ENCODE peak calls at places on chromosomes 11 and 22, in nine cellular contexts. N, B, J, F, Q, H, V, U and W are unnamed samples.
A peak's percentile ranks its signal among the peaks of the same experiment; 100 is the strongest.

GRCh38 chr11:129259950-129260349 is 67.8 kb upstream of the ARHGAP32 start:
- DNase-seq in V (no peak), Q (no peak), J (no peak), N (no peak), F (no peak), B (no peak), H (no peak), U (no peak), W (peak; percentile 37)

GRCh38 chr22:41636467-41636866 is 15.4 kb downstream of the XRCC6 start:
- DNase-seq in N (no peak), J (peak; percentile 79), H (peak; percentile 73), V (peak; percentile 49), F (peak; percentile 46), B (no peak), Q (no peak), U (no peak), W (peak; percentile 70)

GRCh38 chr22:23608583-23608982 is 23.5 kb downstream of the DRICH1 start:
- DNase-seq in J (no peak), U (no peak), Q (no peak), B (no peak), N (no peak), V (no peak), H (no peak), F (no peak), W (peak; percentile 9)

GRCh38 chr11:60924906-60925684 is 835 bp downstream of the TMEM132A start:
- DNase-seq in Q (no peak), B (no peak), N (no peak), J (peak; percentile 18), V (no peak), U (no peak), F (no peak), H (no peak), W (no peak)

GRCh38 chr11:64233913-64234839 is at the start of gene VEGFB:
- DNase-seq in F (peak; percentile 84), U (peak; percentile 33), J (no peak), V (peak; percentile 39), H (no peak), N (no peak), B (no peak), Q (peak; percentile 74), W (peak; percentile 60)

GRCh38 chr11:69436041-69436982 is 45.2 kb upstream of the LINC01488 start:
- DNase-seq in F (no peak), V (no peak), H (no peak), Q (no peak), J (no peak), B (no peak), U (no peak), N (no peak), W (no peak)

GRCh38 chr22:29706493-29706892 is 13.3 kb upstream of the CABP7 start:
- DNase-seq in F (no peak), Q (no peak), N (no peak), B (no peak), H (no peak), J (no peak), U (no peak), V (no peak), W (no peak)

GRCh38 chr11:11416917-11417316 is 63.9 kb upstream of the CSNK2A3 start:
- DNase-seq in J (peak; percentile 71), U (no peak), H (peak; percentile 79), N (no peak), Q (no peak), B (no peak), V (peak; percentile 54), F (no peak), W (peak; percentile 84)

GRCh38 chr11:104682241-104682640 is 216.0 kb downstream of the CASP12 start:
- DNase-seq in B (no peak), F (no peak), J (no peak), V (no peak), H (no peak), Q (no peak), N (no peak), U (no peak), W (no peak)

GRCh38 chr11:69788956-69789355 is 13.8 kb upstream of the FGF4 start:
- DNase-seq in J (no peak), B (no peak), F (no peak), Q (no peak), N (no peak), U (no peak), V (no peak), H (no peak), W (no peak)

GRCh38 chr11:1291295-1292017 is 18.0 kb downstream of the TOLLIP start:
- DNase-seq in B (no peak), F (peak; percentile 15), Q (no peak), J (no peak), V (no peak), U (no peak), H (no peak), N (no peak), W (no peak)

GRCh38 chr22:45630436-45630835 is 41.2 kb upstream of the ATXN10 start:
- DNase-seq in J (no peak), F (no peak), H (no peak), V (no peak), N (no peak), Q (no peak), B (no peak), U (no peak), W (no peak)

GRCh38 chr11:129277216-129277838 is 85.2 kb upstream of the ARHGAP32 start:
- DNase-seq in V (peak; percentile 37), H (peak; percentile 18), F (no peak), Q (no peak), B (no peak), U (no peak), N (no peak), J (no peak), W (peak; percentile 12)

GRCh38 chr22:20569059-20570058 is 61.9 kb downstream of the MED15 start:
- DNase-seq in J (peak; percentile 89), V (peak; percentile 95), B (no peak), H (peak; percentile 98), F (peak; percentile 63), Q (peak; percentile 88), N (no peak), U (no peak), W (peak; percentile 97)

GRCh38 chr11:12007769-12008737 is at the start of gene DKK3:
- DNase-seq in F (no peak), B (no peak), V (no peak), N (no peak), U (no peak), J (no peak), Q (peak; percentile 28), H (no peak), W (peak; percentile 74)

GRCh38 chr22:50169181-50169759 is 1.3 kb upstream of the PANX2 start:
- DNase-seq in B (no peak), N (no peak), J (no peak), F (no peak), V (no peak), U (no peak), H (no peak), Q (no peak), W (no peak)

GRCh38 chr11:63534895-63535461 is 1.6 kb upstream of the PLAAT4 start:
- DNase-seq in H (no peak), Q (no peak), U (no peak), V (no peak), J (no peak), F (no peak), B (no peak), N (no peak), W (peak; percentile 55)

GRCh38 chr11:132039521-132039920 is 669.1 kb downstream of the NTM start:
- DNase-seq in B (no peak), U (no peak), N (no peak), H (no peak), F (no peak), V (no peak), Q (no peak), J (no peak), W (no peak)

GRCh38 chr11:48011125-48012050 is 31.0 kb downstream of the PTPRJ start:
- DNase-seq in Q (no peak), N (no peak), V (no peak), H (no peak), F (no peak), B (no peak), J (no peak), U (no peak), W (no peak)

GRCh38 chr11:63020671-63021255 is 5.1 kb upstream of the SLC22A8 start:
- DNase-seq in H (no peak), Q (peak; percentile 14), B (peak; percentile 79), U (no peak), J (no peak), V (no peak), F (no peak), N (no peak), W (peak; percentile 17)

GRCh38 chr11:64249563-64250405 is 1.5 kb upstream of the PLCB3 start:
- DNase-seq in H (no peak), V (no peak), U (no peak), B (no peak), N (no peak), J (no peak), Q (no peak), F (no peak), W (no peak)

GRCh38 chr11:76638267-76639197 is 32.0 kb downstream of the LRRC32 start:
- DNase-seq in F (no peak), N (no peak), J (no peak), Q (no peak), V (no peak), U (no peak), B (peak; percentile 81), H (no peak), W (no peak)

GRCh38 chr11:70713988-70714665 is 315.8 kb downstream of the CTTN start:
- DNase-seq in H (no peak), V (no peak), F (no peak), Q (no peak), N (no peak), B (no peak), U (no peak), J (no peak), W (no peak)

GRCh38 chr22:39215430-39216142 is 29.2 kb downstream of the PDGFB start:
- DNase-seq in B (no peak), Q (peak; percentile 60), U (no peak), H (no peak), F (peak; percentile 17), N (no peak), V (no peak), J (no peak), W (no peak)

GRCh38 chr11:60363542-60364525 is 14.5 kb upstream of the MS4A7 start:
- DNase-seq in V (peak; percentile 24), H (peak; percentile 42), F (no peak), Q (peak; percentile 47), N (peak; percentile 48), U (peak; percentile 18), B (no peak), J (peak; percentile 34), W (peak; percentile 62)

GRCh38 chr11:62269654-62270278 is at the start of gene SCGB2A2:
- DNase-seq in B (no peak), J (no peak), N (no peak), H (no peak), U (no peak), Q (no peak), F (peak; percentile 21), V (no peak), W (peak; percentile 24)

GRCh38 chr11:92882828-92883611 is 86.4 kb upstream of the MTNR1B start:
- DNase-seq in F (no peak), U (no peak), J (no peak), V (no peak), B (no peak), N (no peak), H (no peak), Q (no peak), W (no peak)

GRCh38 chr11:33475999-33476398 is 218.8 kb downstream of the HIPK3 start:
- DNase-seq in B (no peak), V (peak; percentile 65), Q (no peak), F (no peak), H (peak; percentile 80), U (no peak), J (peak; percentile 19), N (no peak), W (peak; percentile 62)

GRCh38 chr11:1402776-1403620 is 13.3 kb downstream of the BRSK2 start:
- DNase-seq in B (no peak), V (no peak), Q (no peak), N (no peak), H (peak; percentile 42), U (no peak), J (no peak), F (peak; percentile 18), W (no peak)

GRCh38 chr11:1936072-1936780 is 10.9 kb upstream of the MRPL23 start:
- DNase-seq in Q (no peak), B (no peak), U (no peak), V (no peak), J (no peak), F (no peak), N (no peak), H (no peak), W (no peak)

GRCh38 chr11:115338476-115338875 is 165.7 kb downstream of the CADM1 start:
- DNase-seq in B (no peak), N (no peak), F (no peak), H (no peak), Q (no peak), V (no peak), U (no peak), J (no peak), W (no peak)